ENCODE peak calls at places on chromosomes 13 and 19, in eight cellular contexts. One of them, this sample, is unnamed.

GRCh38 chr13:33380487-33381079 is 95.0 kb upstream of the STARD13 start:
- DNase-seq in naive thymus-derived CD4-positive, alpha-beta T cell: no peak
- DNase-seq in substantia nigra: no peak
- DNase-seq in breast epithelium: no peak
- DNase-seq in AG04450: no peak
- DNase-seq in tibial nerve: no peak
- DNase-seq in upper lobe of right lung: no peak
- DNase-seq in neuronal stem cell: no peak
- DNase-seq in this sample: no peak

GRCh38 chr13:113410472-113411201 is 42.7 kb downstream of the ADPRHL1 start:
- DNase-seq in breast epithelium: no peak
- DNase-seq in naive thymus-derived CD4-positive, alpha-beta T cell: no peak
- DNase-seq in upper lobe of right lung: peak
- DNase-seq in neuronal stem cell: no peak
- DNase-seq in substantia nigra: no peak
- DNase-seq in AG04450: peak
- DNase-seq in tibial nerve: peak
- DNase-seq in this sample: no peak

GRCh38 chr19:47190167-47190727 is 40.8 kb downstream of the BBC3 start:
- DNase-seq in tibial nerve: no peak
- DNase-seq in naive thymus-derived CD4-positive, alpha-beta T cell: peak
- DNase-seq in upper lobe of right lung: peak
- DNase-seq in AG04450: no peak
- DNase-seq in substantia nigra: peak
- DNase-seq in neuronal stem cell: no peak
- DNase-seq in breast epithelium: peak
- DNase-seq in this sample: no peak

GRCh38 chr13:23159205-23159586 is 21.6 kb upstream of the SGCG start:
- DNase-seq in AG04450: no peak
- DNase-seq in tibial nerve: peak
- DNase-seq in substantia nigra: no peak
- DNase-seq in naive thymus-derived CD4-positive, alpha-beta T cell: no peak
- DNase-seq in neuronal stem cell: peak
- DNase-seq in breast epithelium: no peak
- DNase-seq in upper lobe of right lung: no peak
- DNase-seq in this sample: no peak

GRCh38 chr19:2478324-2478755 is 2.4 kb downstream of the GADD45B start:
- DNase-seq in AG04450: no peak
- DNase-seq in breast epithelium: peak
- DNase-seq in substantia nigra: peak
- DNase-seq in neuronal stem cell: no peak
- DNase-seq in upper lobe of right lung: peak
- DNase-seq in naive thymus-derived CD4-positive, alpha-beta T cell: peak
- DNase-seq in tibial nerve: peak
- DNase-seq in this sample: peak

GRCh38 chr13:40933508-40933907 is 85.6 kb downstream of the ELF1 start:
- DNase-seq in upper lobe of right lung: no peak
- DNase-seq in breast epithelium: no peak
- DNase-seq in neuronal stem cell: no peak
- DNase-seq in naive thymus-derived CD4-positive, alpha-beta T cell: no peak
- DNase-seq in tibial nerve: no peak
- DNase-seq in AG04450: no peak
- DNase-seq in substantia nigra: no peak
- DNase-seq in this sample: no peak

GRCh38 chr13:25116044-25116443 is 20.1 kb downstream of the PABPC3 start:
- DNase-seq in neuronal stem cell: no peak
- DNase-seq in AG04450: no peak
- DNase-seq in tibial nerve: no peak
- DNase-seq in breast epithelium: no peak
- DNase-seq in naive thymus-derived CD4-positive, alpha-beta T cell: no peak
- DNase-seq in substantia nigra: no peak
- DNase-seq in upper lobe of right lung: no peak
- DNase-seq in this sample: no peak

GRCh38 chr19:18049390-18049789 is 37.3 kb downstream of the IL12RB1 start:
- DNase-seq in naive thymus-derived CD4-positive, alpha-beta T cell: no peak
- DNase-seq in breast epithelium: peak
- DNase-seq in upper lobe of right lung: peak
- DNase-seq in AG04450: no peak
- DNase-seq in substantia nigra: peak
- DNase-seq in neuronal stem cell: no peak
- DNase-seq in tibial nerve: peak
- DNase-seq in this sample: no peak

GRCh38 chr13:113996081-113996911 is 22.4 kb upstream of the C13orf46 start:
- DNase-seq in upper lobe of right lung: no peak
- DNase-seq in naive thymus-derived CD4-positive, alpha-beta T cell: no peak
- DNase-seq in tibial nerve: no peak
- DNase-seq in substantia nigra: no peak
- DNase-seq in AG04450: no peak
- DNase-seq in breast epithelium: no peak
- DNase-seq in neuronal stem cell: no peak
- DNase-seq in this sample: no peak

GRCh38 chr13:94268661-94269060 is 210.8 kb downstream of the DCT start:
- DNase-seq in breast epithelium: no peak
- DNase-seq in naive thymus-derived CD4-positive, alpha-beta T cell: no peak
- DNase-seq in substantia nigra: no peak
- DNase-seq in neuronal stem cell: no peak
- DNase-seq in upper lobe of right lung: no peak
- DNase-seq in AG04450: no peak
- DNase-seq in tibial nerve: no peak
- DNase-seq in this sample: no peak

GRCh38 chr13:112931028-112931934 is 37.7 kb upstream of the MCF2L start:
- DNase-seq in breast epithelium: peak
- DNase-seq in naive thymus-derived CD4-positive, alpha-beta T cell: no peak
- DNase-seq in upper lobe of right lung: no peak
- DNase-seq in neuronal stem cell: no peak
- DNase-seq in AG04450: peak
- DNase-seq in substantia nigra: no peak
- DNase-seq in tibial nerve: no peak
- DNase-seq in this sample: no peak

GRCh38 chr13:32901994-32902780 is 114.0 kb upstream of the KL start:
- DNase-seq in substantia nigra: no peak
- DNase-seq in AG04450: no peak
- DNase-seq in tibial nerve: peak
- DNase-seq in naive thymus-derived CD4-positive, alpha-beta T cell: no peak
- DNase-seq in upper lobe of right lung: no peak
- DNase-seq in neuronal stem cell: no peak
- DNase-seq in breast epithelium: no peak
- DNase-seq in this sample: no peak

GRCh38 chr13:36329355-36329754 is 16.8 kb downstream of the SPART start:
- DNase-seq in upper lobe of right lung: no peak
- DNase-seq in tibial nerve: no peak
- DNase-seq in substantia nigra: no peak
- DNase-seq in AG04450: no peak
- DNase-seq in breast epithelium: no peak
- DNase-seq in naive thymus-derived CD4-positive, alpha-beta T cell: no peak
- DNase-seq in neuronal stem cell: no peak
- DNase-seq in this sample: no peak

GRCh38 chr19:15248648-15249559 is 16.7 kb upstream of the EPHX3 start:
- DNase-seq in AG04450: peak
- DNase-seq in naive thymus-derived CD4-positive, alpha-beta T cell: no peak
- DNase-seq in tibial nerve: peak
- DNase-seq in upper lobe of right lung: no peak
- DNase-seq in neuronal stem cell: no peak
- DNase-seq in breast epithelium: peak
- DNase-seq in substantia nigra: no peak
- DNase-seq in this sample: no peak

GRCh38 chr13:45879666-45880065 is 28.1 kb upstream of the SIAH3 start:
- DNase-seq in naive thymus-derived CD4-positive, alpha-beta T cell: peak
- DNase-seq in AG04450: no peak
- DNase-seq in upper lobe of right lung: no peak
- DNase-seq in neuronal stem cell: no peak
- DNase-seq in breast epithelium: peak
- DNase-seq in tibial nerve: no peak
- DNase-seq in substantia nigra: peak
- DNase-seq in this sample: no peak

GRCh38 chr13:50779443-50780200 is 63.9 kb downstream of the DLEU7 start:
- DNase-seq in substantia nigra: no peak
- DNase-seq in AG04450: no peak
- DNase-seq in breast epithelium: no peak
- DNase-seq in tibial nerve: no peak
- DNase-seq in naive thymus-derived CD4-positive, alpha-beta T cell: no peak
- DNase-seq in upper lobe of right lung: no peak
- DNase-seq in neuronal stem cell: no peak
- DNase-seq in this sample: no peak

GRCh38 chr13:33110713-33111413 is 94.6 kb downstream of the KL start:
- DNase-seq in neuronal stem cell: no peak
- DNase-seq in AG04450: no peak
- DNase-seq in tibial nerve: peak
- DNase-seq in breast epithelium: peak
- DNase-seq in substantia nigra: no peak
- DNase-seq in upper lobe of right lung: no peak
- DNase-seq in naive thymus-derived CD4-positive, alpha-beta T cell: no peak
- DNase-seq in this sample: no peak

GRCh38 chr13:109155301-109155761 is 525.9 kb downstream of the MYO16 start:
- DNase-seq in naive thymus-derived CD4-positive, alpha-beta T cell: no peak
- DNase-seq in upper lobe of right lung: no peak
- DNase-seq in neuronal stem cell: no peak
- DNase-seq in tibial nerve: no peak
- DNase-seq in AG04450: no peak
- DNase-seq in breast epithelium: no peak
- DNase-seq in substantia nigra: no peak
- DNase-seq in this sample: no peak

GRCh38 chr13:109158383-109158782 is 529.0 kb downstream of the MYO16 start:
- DNase-seq in naive thymus-derived CD4-positive, alpha-beta T cell: no peak
- DNase-seq in upper lobe of right lung: no peak
- DNase-seq in neuronal stem cell: no peak
- DNase-seq in tibial nerve: no peak
- DNase-seq in breast epithelium: no peak
- DNase-seq in AG04450: no peak
- DNase-seq in substantia nigra: no peak
- DNase-seq in this sample: no peak

GRCh38 chr13:109157275-109157674 is 527.9 kb downstream of the MYO16 start:
- DNase-seq in AG04450: no peak
- DNase-seq in tibial nerve: no peak
- DNase-seq in breast epithelium: no peak
- DNase-seq in neuronal stem cell: no peak
- DNase-seq in upper lobe of right lung: no peak
- DNase-seq in naive thymus-derived CD4-positive, alpha-beta T cell: no peak
- DNase-seq in substantia nigra: no peak
- DNase-seq in this sample: no peak

GRCh38 chr13:109154546-109154945 is 525.1 kb downstream of the MYO16 start:
- DNase-seq in neuronal stem cell: no peak
- DNase-seq in tibial nerve: no peak
- DNase-seq in naive thymus-derived CD4-positive, alpha-beta T cell: no peak
- DNase-seq in upper lobe of right lung: no peak
- DNase-seq in breast epithelium: no peak
- DNase-seq in AG04450: no peak
- DNase-seq in substantia nigra: no peak
- DNase-seq in this sample: no peak

GRCh38 chr13:109156181-109156935 is 526.9 kb downstream of the MYO16 start:
- DNase-seq in naive thymus-derived CD4-positive, alpha-beta T cell: no peak
- DNase-seq in tibial nerve: no peak
- DNase-seq in upper lobe of right lung: peak
- DNase-seq in substantia nigra: no peak
- DNase-seq in neuronal stem cell: no peak
- DNase-seq in AG04450: peak
- DNase-seq in breast epithelium: no peak
- DNase-seq in this sample: no peak
- H3K27ac ChIP-seq in naive thymus-derived CD4-positive, alpha-beta T cell: no peak
- H3K27ac ChIP-seq in tibial nerve: no peak
- H3K27ac ChIP-seq in upper lobe of right lung: peak
- H3K27ac ChIP-seq in substantia nigra: no peak
- H3K27ac ChIP-seq in neuronal stem cell: no peak
- H3K27ac ChIP-seq in AG04450: peak
- H3K27ac ChIP-seq in breast epithelium: peak
- H3K27ac ChIP-seq in this sample: peak

DNA sequence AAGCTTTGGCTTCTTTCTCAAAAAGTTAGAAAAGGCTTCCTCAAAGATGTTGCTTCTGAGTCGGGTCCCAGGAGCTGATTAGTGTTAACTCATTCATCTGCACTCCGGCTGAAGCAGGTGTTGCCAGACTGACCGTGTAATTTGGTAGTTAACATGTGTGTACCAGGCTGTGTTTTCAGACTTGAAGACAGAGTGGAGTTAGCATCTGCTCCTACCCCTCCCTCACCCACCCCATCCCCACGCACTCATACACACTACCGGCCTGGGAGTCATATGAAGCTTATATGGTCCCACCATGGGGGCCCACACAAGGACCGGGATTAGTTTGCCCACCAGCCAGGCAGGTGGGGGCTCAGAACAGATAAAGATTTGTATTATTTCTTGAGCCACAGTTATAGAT is 111.5 kb downstream of the DNAJC15 start:
- DNase-seq in neuronal stem cell: no peak
- DNase-seq in tibial nerve: no peak
- DNase-seq in naive thymus-derived CD4-positive, alpha-beta T cell: no peak
- DNase-seq in substantia nigra: no peak
- DNase-seq in AG04450: no peak
- DNase-seq in upper lobe of right lung: no peak
- DNase-seq in breast epithelium: no peak
- DNase-seq in this sample: no peak
- H3K27ac ChIP-seq in neuronal stem cell: no peak
- H3K27ac ChIP-seq in tibial nerve: no peak
- H3K27ac ChIP-seq in naive thymus-derived CD4-positive, alpha-beta T cell: no peak
- H3K27ac ChIP-seq in substantia nigra: no peak
- H3K27ac ChIP-seq in AG04450: no peak
- H3K27ac ChIP-seq in upper lobe of right lung: no peak
- H3K27ac ChIP-seq in breast epithelium: no peak
- H3K27ac ChIP-seq in this sample: no peak

GRCh38 chr13:97346561-97347254 is 87.3 kb upstream of the RAP2A start:
- DNase-seq in tibial nerve: no peak
- DNase-seq in breast epithelium: no peak
- DNase-seq in upper lobe of right lung: no peak
- DNase-seq in naive thymus-derived CD4-positive, alpha-beta T cell: no peak
- DNase-seq in neuronal stem cell: no peak
- DNase-seq in substantia nigra: no peak
- DNase-seq in AG04450: no peak
- DNase-seq in this sample: no peak
- H3K27ac ChIP-seq in tibial nerve: no peak
- H3K27ac ChIP-seq in breast epithelium: no peak
- H3K27ac ChIP-seq in upper lobe of right lung: no peak
- H3K27ac ChIP-seq in naive thymus-derived CD4-positive, alpha-beta T cell: no peak
- H3K27ac ChIP-seq in neuronal stem cell: no peak
- H3K27ac ChIP-seq in substantia nigra: peak
- H3K27ac ChIP-seq in AG04450: no peak
- H3K27ac ChIP-seq in this sample: no peak

DNA sequence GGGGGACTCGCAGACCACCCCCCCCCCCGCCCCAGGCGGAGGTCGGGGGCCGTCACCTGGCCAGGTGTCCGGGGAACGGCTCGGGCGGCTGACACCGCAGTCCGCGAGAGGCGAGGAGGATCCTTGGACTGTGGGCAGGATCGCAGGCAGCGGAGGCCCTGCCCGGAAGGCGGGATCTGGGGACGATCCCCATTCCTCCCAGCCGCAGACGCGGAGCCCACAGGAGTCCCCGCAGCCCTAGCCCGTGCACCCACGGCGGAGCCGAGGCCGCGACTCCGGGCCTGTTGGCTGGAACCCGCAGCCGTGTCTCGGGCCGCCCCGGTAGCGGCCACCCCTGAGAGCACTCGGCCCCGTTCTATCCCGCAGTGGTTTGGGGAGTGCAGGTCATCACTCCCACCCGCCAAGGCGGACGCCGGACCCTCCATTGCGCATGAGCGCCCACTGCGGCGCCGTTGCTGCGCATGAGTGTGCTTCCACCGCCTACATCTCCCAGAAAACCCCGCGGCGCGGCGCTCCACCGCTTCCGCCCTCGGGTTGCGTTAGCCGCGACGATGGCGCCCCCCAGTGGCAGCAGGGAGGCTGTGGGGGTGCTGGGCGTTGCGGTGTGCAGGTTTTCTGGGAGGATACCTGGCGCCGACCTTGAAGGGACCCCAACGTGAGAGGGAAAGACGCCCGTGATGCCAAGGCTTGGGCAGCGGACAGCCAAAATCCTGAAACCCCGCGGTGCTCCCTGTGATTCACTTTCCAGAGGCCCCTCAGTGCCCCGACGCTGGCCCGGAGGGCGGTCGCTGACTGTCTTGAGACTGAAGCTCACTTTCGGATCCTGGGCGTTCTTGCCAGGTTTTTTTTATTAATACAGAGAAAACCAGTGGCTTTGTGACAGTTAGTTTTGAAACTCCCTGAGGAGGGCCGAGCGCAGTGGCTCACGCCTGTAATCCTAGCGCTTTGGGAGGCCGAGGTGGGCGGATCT is 4.4 kb upstream of the ZNF329 start:
- DNase-seq in tibial nerve: peak
- DNase-seq in neuronal stem cell: peak
- DNase-seq in AG04450: peak
- DNase-seq in upper lobe of right lung: peak
- DNase-seq in naive thymus-derived CD4-positive, alpha-beta T cell: peak
- DNase-seq in breast epithelium: peak
- DNase-seq in substantia nigra: peak
- DNase-seq in this sample: peak
- H3K27ac ChIP-seq in tibial nerve: peak
- H3K27ac ChIP-seq in neuronal stem cell: peak
- H3K27ac ChIP-seq in AG04450: peak
- H3K27ac ChIP-seq in upper lobe of right lung: peak
- H3K27ac ChIP-seq in naive thymus-derived CD4-positive, alpha-beta T cell: peak
- H3K27ac ChIP-seq in breast epithelium: peak
- H3K27ac ChIP-seq in substantia nigra: peak
- H3K27ac ChIP-seq in this sample: no peak

This sample was measured in SK-N-MC.